ENCODE peak calls at places on chromosomes 11 and 22, in nine cellular contexts. S is GM12864, C is Panc1, E is stomach, L is endothelial cell of umbilical vein, X is fibroblast of villous mesenchyme, Z is thyroid gland, P is HCT116, F is astrocyte of the cerebellum. T is an unnamed sample.

GRCh38 chr22:38699784-38700183 is 959 bp downstream of the JOSD1 start:
- DNase-seq in S (no peak), E (no peak), F (no peak), X (peak), P (no peak), Z (no peak), L (no peak), C (no peak), T (peak)

GRCh38 chr22:20777420-20778177 is 3.7 kb downstream of the SERPIND1 start:
- DNase-seq in L (peak), Z (no peak), S (no peak), X (peak), F (peak), P (peak), E (no peak), C (no peak), T (peak)

GRCh38 chr22:30436196-30436595 is 10.6 kb downstream of the MTFP1 start:
- DNase-seq in L (no peak), Z (no peak), C (no peak), F (no peak), S (no peak), E (no peak), X (no peak), P (no peak), T (no peak)

GRCh38 chr11:70799386-70799785 is 401.1 kb downstream of the CTTN start:
- DNase-seq in Z (no peak), S (no peak), L (no peak), C (no peak), E (no peak), P (no peak), F (peak), X (no peak), T (no peak)

GRCh38 chr22:44538071-44538470 is 40.0 kb upstream of the RTL6 start:
- DNase-seq in E (no peak), P (no peak), S (no peak), F (no peak), C (no peak), X (peak), L (no peak), Z (no peak), T (peak)

GRCh38 chr11:18581825-18582224 is 6.7 kb downstream of the UEVLD start:
- DNase-seq in X (no peak), P (no peak), Z (no peak), C (no peak), L (no peak), E (no peak), S (no peak), F (no peak), T (no peak)

GRCh38 chr11:112497826-112498225 is 237.2 kb upstream of the PLET1 start:
- DNase-seq in C (no peak), P (no peak), Z (no peak), L (no peak), F (no peak), X (no peak), E (no peak), S (no peak), T (no peak)

GRCh38 chr11:106996691-106997090 is 21.6 kb downstream of the GUCY1A2 start:
- DNase-seq in Z (no peak), X (no peak), E (no peak), L (no peak), C (no peak), P (no peak), S (no peak), F (no peak), T (no peak)

GRCh38 chr11:103619938-103620337 is 416.5 kb upstream of the DDI1 start:
- DNase-seq in P (no peak), S (no peak), X (no peak), L (no peak), Z (no peak), F (no peak), E (no peak), C (no peak), T (no peak)

GRCh38 chr11:93773045-93773477 is 11.0 kb upstream of the MED17 start:
- DNase-seq in E (no peak), Z (no peak), P (no peak), F (no peak), S (no peak), X (no peak), L (no peak), C (no peak), T (no peak)

GRCh38 chr11:128190312-128190711 is 397.0 kb downstream of the ETS1 start:
- DNase-seq in Z (no peak), L (no peak), S (no peak), P (no peak), F (no peak), C (no peak), E (no peak), X (no peak), T (no peak)

GRCh38 chr11:36507824-36508489 is 2.1 kb downstream of the TRAF6 start:
- DNase-seq in Z (no peak), S (no peak), P (no peak), L (no peak), E (no peak), C (no peak), F (no peak), X (peak), T (no peak)

GRCh38 chr11:36150986-36151385 is 138.2 kb downstream of the COMMD9 start:
- DNase-seq in C (no peak), E (no peak), Z (no peak), S (no peak), X (no peak), P (no peak), L (no peak), F (no peak), T (peak)

GRCh38 chr11:28010001-28010400 is 98.0 kb downstream of the KIF18A start:
- DNase-seq in P (no peak), C (no peak), S (no peak), E (no peak), L (no peak), Z (no peak), F (no peak), X (no peak), T (no peak)

GRCh38 chr22:39635719-39636118 is 65.2 kb downstream of the CACNA1I start:
- DNase-seq in E (no peak), F (no peak), C (no peak), S (no peak), L (no peak), P (no peak), X (no peak), Z (no peak), T (no peak)

GRCh38 chr11:111097191-111097590 is 148.3 kb upstream of the POU2AF2 start:
- DNase-seq in X (peak), L (no peak), P (peak), F (no peak), C (no peak), E (peak), S (no peak), Z (peak), T (peak)

GRCh38 chr11:74648894-74649293 is 56.5 kb downstream of the POLD3 start:
- DNase-seq in C (no peak), X (no peak), S (no peak), F (no peak), P (no peak), Z (no peak), E (no peak), L (no peak), T (no peak)

GRCh38 chr22:34975721-34976120 is 90.2 kb upstream of the ISX start:
- DNase-seq in C (no peak), F (no peak), X (no peak), S (no peak), Z (no peak), E (no peak), P (no peak), L (no peak), T (no peak)
- TF ChIP-seq CTCF in C (peak), F (no peak), X (no peak), S (no peak), Z (no peak), E (no peak), P (peak), L (no peak), T (no peak)

DNA sequence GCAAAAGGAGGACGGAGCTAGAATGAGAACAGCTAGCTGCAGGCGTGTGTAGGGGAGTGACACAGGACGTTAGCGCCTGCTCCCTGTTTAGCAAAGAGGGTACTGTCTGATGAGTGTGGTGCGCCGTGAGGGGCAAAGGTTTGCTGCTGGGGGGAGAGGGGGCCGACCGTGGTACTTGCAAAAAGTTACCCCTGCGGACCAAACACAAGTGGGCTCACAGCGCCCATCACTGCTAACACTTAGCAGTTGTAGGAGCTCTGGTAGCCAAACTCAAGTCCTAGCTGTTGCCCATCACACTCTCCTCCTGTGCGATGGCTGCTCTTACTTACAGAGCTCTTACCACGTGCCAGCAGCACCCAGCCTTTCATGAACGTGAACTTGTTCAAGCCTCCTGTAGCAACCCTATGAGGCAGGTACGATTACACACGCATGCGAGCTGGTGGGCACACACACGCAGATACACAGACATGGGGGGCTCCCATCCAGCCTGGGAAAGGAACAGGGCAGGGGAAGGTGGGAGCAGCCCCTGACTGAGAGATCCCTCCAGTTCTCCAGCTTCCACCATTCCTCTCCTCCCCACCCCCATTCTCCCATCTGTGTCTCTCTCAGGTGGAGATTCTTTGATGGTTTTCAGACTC is 37.5 kb upstream of the WNT11 start:
- DNase-seq in X (no peak), C (no peak), Z (no peak), P (no peak), L (no peak), S (no peak), E (no peak), F (no peak), T (no peak)
- H3K4me3 ChIP-seq in X (no peak), C (no peak), Z (no peak), P (no peak), L (no peak), S (no peak), E (no peak), F (no peak), T (no peak)

GRCh38 chr11:116172156-116172555 is 600.6 kb downstream of the BUD13 start:
- DNase-seq in S (no peak), P (no peak), L (no peak), E (no peak), C (no peak), F (no peak), X (no peak), Z (no peak), T (no peak)

GRCh38 chr11:116169776-116170175 is 603.0 kb downstream of the BUD13 start:
- DNase-seq in S (no peak), C (no peak), F (no peak), X (no peak), E (no peak), Z (no peak), P (no peak), L (no peak), T (no peak)

GRCh38 chr11:116171271-116172140 is 601.3 kb downstream of the BUD13 start:
- DNase-seq in F (no peak), Z (no peak), S (no peak), X (no peak), C (no peak), E (no peak), P (no peak), L (no peak), T (no peak)

GRCh38 chr11:116168459-116168787 is 604.4 kb downstream of the BUD13 start:
- DNase-seq in S (no peak), F (no peak), C (no peak), P (no peak), E (no peak), L (no peak), X (no peak), Z (no peak), T (no peak)

GRCh38 chr11:116170526-116171120 is 602.2 kb downstream of the BUD13 start:
- DNase-seq in Z (no peak), P (no peak), F (no peak), X (no peak), S (no peak), E (no peak), C (no peak), L (no peak), T (no peak)
- TF ChIP-seq CTCF in Z (no peak), P (peak), F (peak), X (no peak), S (peak), E (no peak), C (peak), L (no peak), T (no peak)

GRCh38 chr11:67583319-67584204 is at the start of gene GSTP1:
- DNase-seq in C (no peak), L (peak), F (peak), S (peak), X (peak), Z (peak), P (peak), E (peak), T (peak)

GRCh38 chr11:67584881-67585873 is 1.6 kb downstream of the GSTP1 start:
- DNase-seq in F (no peak), P (no peak), E (no peak), S (no peak), X (no peak), C (no peak), Z (peak), L (no peak), T (no peak)

GRCh38 chr11:67584205-67584880 is 731 bp downstream of the GSTP1 start:
- DNase-seq in X (peak), Z (peak), F (no peak), L (peak), P (no peak), C (no peak), S (no peak), E (peak), T (peak)

GRCh38 chr11:67581469-67581868 is 2.1 kb upstream of the GSTP1 start:
- DNase-seq in X (no peak), S (no peak), Z (peak), P (no peak), E (peak), C (no peak), F (no peak), L (no peak), T (no peak)

DNA sequence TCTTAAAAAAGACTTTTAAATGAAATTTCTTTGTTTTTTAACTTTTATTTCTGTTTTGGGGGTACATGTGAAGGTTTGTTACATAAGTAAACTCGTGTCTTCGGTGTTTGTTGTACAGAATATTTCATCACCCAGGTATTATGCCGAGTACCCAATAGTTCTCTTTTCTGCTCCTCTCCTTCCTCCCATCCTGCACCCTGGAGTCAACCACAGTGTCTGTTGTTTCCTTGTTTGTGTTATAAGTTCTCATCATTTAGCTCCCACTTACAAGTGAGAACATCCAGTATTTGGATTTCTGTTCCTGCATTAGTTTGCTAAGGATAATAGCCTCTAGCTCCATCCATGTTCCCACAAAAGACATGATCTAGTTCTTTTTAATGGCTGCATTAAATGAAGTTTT is 1.6 kb upstream of the GSTP1 start:
- DNase-seq in F (no peak), L (no peak), S (no peak), C (no peak), P (no peak), Z (no peak), E (no peak), X (no peak), T (no peak)
- H3K4me3 ChIP-seq in F (no peak), L (no peak), S (no peak), C (no peak), P (peak), Z (no peak), E (no peak), X (no peak), T (no peak)

GRCh38 chr11:131223198-131223975 is 147.0 kb upstream of the NTM start:
- DNase-seq in L (no peak), X (no peak), F (no peak), Z (no peak), E (no peak), S (no peak), P (no peak), C (no peak), T (no peak)

GRCh38 chr11:131218542-131218941 is 151.9 kb upstream of the NTM start:
- DNase-seq in E (no peak), X (no peak), S (no peak), P (no peak), Z (no peak), C (no peak), L (no peak), F (no peak), T (no peak)

GRCh38 chr11:131217313-131218297 is 152.8 kb upstream of the NTM start:
- DNase-seq in X (no peak), L (no peak), S (no peak), F (no peak), Z (peak), E (no peak), C (no peak), P (no peak), T (no peak)
- TF ChIP-seq CTCF in X (peak), L (no peak), S (peak), F (no peak), Z (peak), E (no peak), C (peak), P (no peak), T (no peak)

GRCh38 chr11:60844045-60844869 is 2.3 kb downstream of the CCDC86 start:
- DNase-seq in S (no peak), P (no peak), X (peak), L (no peak), Z (no peak), F (no peak), C (no peak), E (no peak), T (no peak)

GRCh38 chr11:60838132-60838531 is 3.8 kb upstream of the CCDC86 start:
- DNase-seq in X (no peak), L (no peak), F (no peak), E (no peak), C (no peak), S (no peak), Z (no peak), P (peak), T (peak)

GRCh38 chr11:60842688-60843605 is 1.0 kb downstream of the CCDC86 start:
- DNase-seq in S (no peak), P (no peak), L (peak), Z (no peak), C (no peak), X (peak), E (no peak), F (no peak), T (no peak)

GRCh38 chr11:60841797-60842687 is at the start of gene CCDC86:
- DNase-seq in P (peak), X (peak), F (peak), L (peak), E (peak), Z (peak), C (peak), S (peak), T (peak)

DNA sequence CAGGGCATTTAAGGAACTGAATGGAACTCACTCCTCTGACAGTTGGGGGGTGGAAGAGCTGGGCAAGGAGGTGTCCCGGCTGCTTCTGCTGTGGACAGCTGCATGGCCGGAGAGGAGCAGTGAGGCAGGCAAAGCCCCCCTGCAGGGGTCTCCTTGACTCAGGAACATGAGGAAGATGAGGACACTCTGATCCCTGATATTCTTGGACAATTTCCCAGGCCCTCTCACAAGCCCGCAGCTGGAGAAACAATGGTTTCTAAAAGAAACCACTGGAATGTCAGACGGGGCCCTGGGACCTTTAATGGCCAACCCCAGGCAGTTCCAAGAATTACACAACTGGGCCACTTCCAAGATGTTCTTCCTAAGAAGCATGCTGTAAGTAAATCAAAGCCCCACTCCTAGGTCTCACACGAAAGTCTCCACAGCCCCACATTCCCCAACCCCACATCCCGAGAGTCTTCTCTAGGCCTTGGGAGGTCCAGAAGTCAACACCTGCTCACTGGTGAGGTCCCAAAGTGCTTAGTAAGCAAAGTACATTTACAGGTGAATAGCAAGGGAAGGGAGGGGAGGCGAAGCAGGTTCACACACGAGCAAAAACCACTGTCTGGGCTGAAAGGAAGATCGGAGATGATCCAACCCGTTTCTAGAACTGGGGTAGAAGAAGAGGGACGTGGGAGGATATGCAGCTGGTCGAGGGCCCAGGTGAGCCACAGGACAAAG is 1.0 kb upstream of the CCDC86 start:
- DNase-seq in E (no peak), L (peak), P (no peak), S (no peak), F (peak), X (peak), C (no peak), Z (peak), T (peak)
- H3K4me3 ChIP-seq in E (peak), L (no peak), P (no peak), S (no peak), F (no peak), X (no peak), C (no peak), Z (no peak), T (no peak)

DNA sequence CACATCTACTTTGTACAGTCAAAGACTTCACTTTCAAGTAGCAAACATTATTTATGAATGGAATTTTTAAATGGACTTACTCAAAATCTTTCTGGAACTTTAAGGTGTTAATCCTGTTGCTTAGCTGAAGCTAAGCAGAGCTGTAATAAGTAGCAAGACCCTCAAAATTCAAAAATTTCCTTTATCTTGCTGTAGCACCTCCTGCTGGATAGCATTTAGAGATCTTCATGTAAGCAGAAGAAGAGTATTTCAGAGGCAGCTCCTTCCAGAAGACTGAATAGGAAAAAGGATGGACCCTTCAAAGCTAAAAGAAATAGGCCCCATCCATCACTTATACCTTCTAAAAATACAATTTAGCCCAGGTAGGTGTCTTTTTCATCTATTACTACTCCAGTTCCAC is 3.4 kb downstream of the PHF21A start:
- DNase-seq in X (no peak), Z (no peak), E (no peak), L (no peak), F (no peak), P (no peak), S (no peak), C (no peak), T (peak)
- TF ChIP-seq CTCF in X (no peak), Z (no peak), E (no peak), L (no peak), F (no peak), P (peak), S (peak), C (peak), T (peak)

GRCh38 chr11:67032830-67033555 is 10.1 kb downstream of the SYT12 start:
- DNase-seq in S (no peak), C (no peak), X (peak), L (peak), Z (no peak), P (no peak), F (peak), E (no peak), T (peak)
- H3K4me3 ChIP-seq in S (no peak), C (no peak), X (no peak), L (no peak), Z (no peak), P (no peak), F (no peak), E (no peak), T (no peak)

DNA sequence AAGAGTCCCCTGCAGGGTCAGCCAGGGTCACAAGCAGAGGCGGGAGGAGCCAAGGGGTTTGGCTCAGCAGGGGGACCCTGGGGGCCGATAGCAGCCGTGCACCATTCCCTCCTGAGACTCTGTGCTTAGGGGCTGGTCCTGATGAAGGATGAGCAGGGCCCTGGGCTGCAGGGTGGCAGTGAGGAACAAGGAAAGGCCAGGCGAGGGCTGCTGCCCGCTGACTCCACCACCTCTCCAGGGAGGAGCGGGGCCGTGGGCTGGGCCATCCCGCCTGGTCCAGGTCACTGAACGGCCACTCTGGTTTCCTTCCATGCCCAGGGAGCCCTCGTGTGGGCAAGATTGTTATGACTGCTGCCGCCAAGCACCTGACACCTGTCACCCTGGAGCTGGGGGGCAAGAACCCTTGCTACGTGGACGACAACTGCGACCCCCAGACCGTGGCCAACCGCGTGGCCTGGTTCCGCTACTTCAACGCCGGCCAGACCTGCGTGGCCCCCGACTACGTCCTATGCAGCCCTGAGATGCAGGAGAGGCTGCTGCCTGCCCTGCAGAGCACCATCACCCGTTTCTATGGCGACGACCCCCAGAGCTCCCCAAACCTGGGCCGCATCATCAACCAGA is 9.2 kb upstream of the NDUFS8 start:
- DNase-seq in P (no peak), X (no peak), F (no peak), L (no peak), C (no peak), E (peak), Z (peak), S (no peak), T (no peak)
- TF ChIP-seq CTCF in P (peak), X (peak), F (peak), L (no peak), C (peak), E (peak), Z (peak), S (peak), T (peak)

T was measured in fibroblast of pulmonary artery.